ENCODE peak calls at places on chromosome 20, in ten cellular contexts. K is activated T-cell treated with anti-CD3 and anti-CD28 coated beads for 1 hour; W is Calu3; J is lung microvascular endothelial cell; X is NCI-H1105; A is amniotic epithelial cell; Z is activated CD4-positive, CD25-positive, alpha-beta regulatory T cell; L is AG08396; M is NCI-H1092 treated with DMSO at 0.1 percent for 48 hours; H is GM23248. P is an unnamed sample.

GRCh38 chr20:406200-407096 is 1.7 kb upstream of the RBCK1 start:
- DNase-seq in X (no peak), Z (no peak), M (no peak), K (no peak), H (no peak), A (no peak), W (no peak), L (no peak), J (no peak), P (no peak)

GRCh38 chr20:38919683-38920082 is 6.5 kb upstream of the FAM83D start:
- DNase-seq in L (no peak), M (no peak), H (no peak), Z (no peak), J (no peak), W (no peak), A (no peak), X (no peak), K (no peak), P (no peak)

GRCh38 chr20:62557425-62557824 is 81.6 kb upstream of the GATA5 start:
- DNase-seq in X (no peak), K (no peak), L (no peak), J (no peak), Z (no peak), A (no peak), H (peak), W (peak), M (no peak), P (no peak)

GRCh38 chr20:49446808-49447207 is 35.7 kb downstream of the KCNB1 start:
- DNase-seq in L (no peak), A (peak), H (peak), K (no peak), J (no peak), X (no peak), M (no peak), Z (no peak), W (no peak), P (no peak)

GRCh38 chr20:20367681-20368413 is at the start of gene INSM1:
- DNase-seq in A (no peak), M (peak), L (no peak), K (no peak), W (no peak), Z (no peak), H (no peak), J (no peak), X (peak), P (peak)

GRCh38 chr20:45011108-45011526 is 44.8 kb downstream of the STK4 start:
- DNase-seq in H (peak), L (peak), M (peak), W (peak), Z (peak), X (peak), K (peak), A (peak), J (peak), P (no peak)

GRCh38 chr20:58192567-58192966 is 35.9 kb downstream of the ANKRD60 start:
- DNase-seq in H (no peak), A (no peak), X (no peak), Z (no peak), L (no peak), M (no peak), W (peak), K (peak), J (peak), P (peak)

GRCh38 chr20:11352041-11352440 is 565.7 kb upstream of the BTBD3 start:
- DNase-seq in X (peak), A (no peak), K (no peak), Z (no peak), M (peak), W (no peak), J (no peak), H (no peak), L (no peak), P (no peak)

P was measured in GM12891.